ENCODE peak calls at places on chromosome 21, in six cellular contexts. One of them, this sample, is unnamed.

GRCh38 chr21:31117046-31117916 is 79.0 kb upstream of the KRTAP19-8 start:
- DNase-seq in GM19239: no peak
- DNase-seq in anterior cingulate cortex: no peak
- DNase-seq in A172: peak; percentile 88
- DNase-seq in mesendoderm: peak; percentile 78
- DNase-seq in mucosa of gallbladder: no peak
- DNase-seq in this sample: peak; percentile 71

GRCh38 chr21:33121715-33122475 is 52.0 kb downstream of the OLIG1 start:
- DNase-seq in GM19239: no peak
- DNase-seq in anterior cingulate cortex: no peak
- DNase-seq in A172: peak; percentile 59
- DNase-seq in mesendoderm: peak; percentile 85
- DNase-seq in mucosa of gallbladder: no peak
- DNase-seq in this sample: peak; percentile 25

GRCh38 chr21:17679002-17679600 is 66.4 kb upstream of the BTG3 start:
- DNase-seq in GM19239: peak; percentile 34
- DNase-seq in anterior cingulate cortex: no peak
- DNase-seq in A172: peak; percentile 78
- DNase-seq in mesendoderm: peak; percentile 67
- DNase-seq in mucosa of gallbladder: peak; percentile 11
- DNase-seq in this sample: peak; percentile 86

GRCh38 chr21:41217656-41218380 is 49.9 kb downstream of the BACE2 start:
- DNase-seq in GM19239: no peak
- DNase-seq in anterior cingulate cortex: no peak
- DNase-seq in A172: no peak
- DNase-seq in mesendoderm: peak; percentile 52
- DNase-seq in mucosa of gallbladder: peak; percentile 47
- DNase-seq in this sample: peak; percentile 64

GRCh38 chr21:31917108-31917507 is 44.3 kb downstream of the HUNK start:
- DNase-seq in GM19239: no peak
- DNase-seq in anterior cingulate cortex: no peak
- DNase-seq in A172: no peak
- DNase-seq in mesendoderm: no peak
- DNase-seq in mucosa of gallbladder: no peak
- DNase-seq in this sample: no peak

GRCh38 chr21:36747815-36748381 is 49.0 kb downstream of the SIM2 start:
- DNase-seq in GM19239: peak; percentile 41
- DNase-seq in anterior cingulate cortex: peak; percentile 31
- DNase-seq in A172: no peak
- DNase-seq in mesendoderm: peak; percentile 71
- DNase-seq in mucosa of gallbladder: no peak
- DNase-seq in this sample: peak; percentile 42

GRCh38 chr21:31366825-31367224 is 22.8 kb upstream of the TIAM1 start:
- DNase-seq in GM19239: no peak
- DNase-seq in anterior cingulate cortex: no peak
- DNase-seq in A172: peak; percentile 98
- DNase-seq in mesendoderm: peak; percentile 64
- DNase-seq in mucosa of gallbladder: peak; percentile 55
- DNase-seq in this sample: peak; percentile 93

GRCh38 chr21:27269646-27270045 is 302.8 kb upstream of the ADAMTS5 start:
- DNase-seq in GM19239: no peak
- DNase-seq in anterior cingulate cortex: no peak
- DNase-seq in A172: peak; percentile 85
- DNase-seq in mesendoderm: peak; percentile 40
- DNase-seq in mucosa of gallbladder: no peak
- DNase-seq in this sample: peak; percentile 90

GRCh38 chr21:38918629-38919346 is 113.1 kb downstream of the ETS2 start:
- DNase-seq in GM19239: no peak
- DNase-seq in anterior cingulate cortex: no peak
- DNase-seq in A172: no peak
- DNase-seq in mesendoderm: peak; percentile 58
- DNase-seq in mucosa of gallbladder: peak; percentile 45
- DNase-seq in this sample: no peak

GRCh38 chr21:34061983-34062382 is 11.4 kb upstream of the MRPS6 start:
- DNase-seq in GM19239: no peak
- DNase-seq in anterior cingulate cortex: no peak
- DNase-seq in A172: peak; percentile 39
- DNase-seq in mesendoderm: peak; percentile 55
- DNase-seq in mucosa of gallbladder: no peak
- DNase-seq in this sample: peak; percentile 15

GRCh38 chr21:44724166-44724565 is 12.8 kb upstream of the TSPEAR start:
- DNase-seq in GM19239: no peak
- DNase-seq in anterior cingulate cortex: no peak
- DNase-seq in A172: no peak
- DNase-seq in mesendoderm: no peak
- DNase-seq in mucosa of gallbladder: no peak
- DNase-seq in this sample: no peak

GRCh38 chr21:35019631-35020032 is 29.5 kb downstream of the RUNX1 start:
- DNase-seq in GM19239: no peak
- DNase-seq in anterior cingulate cortex: no peak
- DNase-seq in A172: no peak
- DNase-seq in mesendoderm: peak; percentile 21
- DNase-seq in mucosa of gallbladder: peak; percentile 86
- DNase-seq in this sample: no peak

GRCh38 chr21:30446969-30447368 is 6.9 kb downstream of the KRTAP15-1 start:
- DNase-seq in GM19239: no peak
- DNase-seq in anterior cingulate cortex: no peak
- DNase-seq in A172: no peak
- DNase-seq in mesendoderm: no peak
- DNase-seq in mucosa of gallbladder: no peak
- DNase-seq in this sample: no peak

GRCh38 chr21:36606983-36607325 is 92.0 kb upstream of the SIM2 start:
- DNase-seq in GM19239: no peak
- DNase-seq in anterior cingulate cortex: no peak
- DNase-seq in A172: no peak
- DNase-seq in mesendoderm: no peak
- DNase-seq in mucosa of gallbladder: no peak
- DNase-seq in this sample: no peak

GRCh38 chr21:35249636-35250035 is 200.5 kb upstream of the RUNX1 start:
- DNase-seq in GM19239: no peak
- DNase-seq in anterior cingulate cortex: no peak
- DNase-seq in A172: no peak
- DNase-seq in mesendoderm: no peak
- DNase-seq in mucosa of gallbladder: no peak
- DNase-seq in this sample: no peak

GRCh38 chr21:34688145-34688544 is 19.4 kb downstream of the CLIC6 start:
- DNase-seq in GM19239: no peak
- DNase-seq in anterior cingulate cortex: no peak
- DNase-seq in A172: no peak
- DNase-seq in mesendoderm: no peak
- DNase-seq in mucosa of gallbladder: no peak
- DNase-seq in this sample: no peak

GRCh38 chr21:44006017-44006624 is 6.0 kb upstream of the TRAPPC10 start:
- DNase-seq in GM19239: no peak
- DNase-seq in anterior cingulate cortex: no peak
- DNase-seq in A172: peak; percentile 97
- DNase-seq in mesendoderm: no peak
- DNase-seq in mucosa of gallbladder: peak; percentile 73
- DNase-seq in this sample: peak; percentile 93

GRCh38 chr21:38054334-38054733 is 138.1 kb upstream of the KCNJ6 start:
- DNase-seq in GM19239: no peak
- DNase-seq in anterior cingulate cortex: no peak
- DNase-seq in A172: no peak
- DNase-seq in mesendoderm: no peak
- DNase-seq in mucosa of gallbladder: no peak
- DNase-seq in this sample: no peak

GRCh38 chr21:31983120-31983519 is 110.3 kb downstream of the HUNK start:
- DNase-seq in GM19239: no peak
- DNase-seq in anterior cingulate cortex: no peak
- DNase-seq in A172: no peak
- DNase-seq in mesendoderm: no peak
- DNase-seq in mucosa of gallbladder: no peak
- DNase-seq in this sample: no peak

GRCh38 chr21:45994086-45994661 is 12.6 kb downstream of the COL6A1 start:
- DNase-seq in GM19239: no peak
- DNase-seq in anterior cingulate cortex: no peak
- DNase-seq in A172: no peak
- DNase-seq in mesendoderm: no peak
- DNase-seq in mucosa of gallbladder: no peak
- DNase-seq in this sample: no peak

GRCh38 chr21:35088235-35088865 is 39.2 kb upstream of the RUNX1 start:
- DNase-seq in GM19239: no peak
- DNase-seq in anterior cingulate cortex: no peak
- DNase-seq in A172: peak; percentile 40
- DNase-seq in mesendoderm: no peak
- DNase-seq in mucosa of gallbladder: no peak
- DNase-seq in this sample: no peak

GRCh38 chr21:25881524-25882376 is 147.0 kb downstream of the GABPA start:
- DNase-seq in GM19239: peak; percentile 63
- DNase-seq in anterior cingulate cortex: peak; percentile 63
- DNase-seq in A172: peak; percentile 74
- DNase-seq in mesendoderm: peak; percentile 69
- DNase-seq in mucosa of gallbladder: peak; percentile 62
- DNase-seq in this sample: peak; percentile 80

GRCh38 chr21:45351061-45351460 is 53.9 kb upstream of the COL18A1 start:
- DNase-seq in GM19239: no peak
- DNase-seq in anterior cingulate cortex: no peak
- DNase-seq in A172: no peak
- DNase-seq in mesendoderm: no peak
- DNase-seq in mucosa of gallbladder: no peak
- DNase-seq in this sample: no peak

GRCh38 chr21:42779431-42779861 is 99.9 kb downstream of the WDR4 start:
- DNase-seq in GM19239: no peak
- DNase-seq in anterior cingulate cortex: no peak
- DNase-seq in A172: no peak
- DNase-seq in mesendoderm: peak; percentile 40
- DNase-seq in mucosa of gallbladder: no peak
- DNase-seq in this sample: no peak

GRCh38 chr21:45228171-45228641 is 59.5 kb downstream of the POFUT2 start:
- DNase-seq in GM19239: no peak
- DNase-seq in anterior cingulate cortex: no peak
- DNase-seq in A172: peak; percentile 100
- DNase-seq in mesendoderm: peak; percentile 65
- DNase-seq in mucosa of gallbladder: no peak
- DNase-seq in this sample: peak; percentile 94